ENCODE peak calls at places on chromosomes 13 and 19, in eight cellular contexts. V, C, J, H, T, P, E and X are unnamed samples.

GRCh38 chr19:29293736-29294342 is 80.9 kb upstream of the UQCRFS1 start:
- DNase-seq in V (no peak), C (no peak), J (no peak), H (no peak), T (no peak), P (no peak), E (no peak), X (no peak)

GRCh38 chr19:2495130-2495641 is 19.3 kb downstream of the GADD45B start:
- DNase-seq in V (no peak), C (no peak), J (peak), H (no peak), T (peak), P (no peak), E (no peak), X (no peak)

GRCh38 chr19:460877-461609 is at the start of gene SHC2:
- DNase-seq in V (peak), C (no peak), J (no peak), H (peak), T (no peak), P (no peak), E (no peak), X (no peak)

GRCh38 chr19:46955114-46955812 is 64.4 kb upstream of the NPAS1 start:
- DNase-seq in V (no peak), C (no peak), J (no peak), H (peak), T (no peak), P (peak), E (no peak), X (no peak)

GRCh38 chr19:11203194-11204075 is 6.1 kb upstream of the KANK2 start:
- DNase-seq in V (peak), C (peak), J (peak), H (peak), T (peak), P (no peak), E (no peak), X (peak)

GRCh38 chr13:98571955-98572662 is 4.8 kb downstream of the STK24 start:
- DNase-seq in V (no peak), C (peak), J (peak), H (no peak), T (no peak), P (no peak), E (peak), X (peak)

GRCh38 chr19:17078920-17079709 is 3.5 kb downstream of the MYO9B start:
- DNase-seq in V (no peak), C (no peak), J (no peak), H (no peak), T (no peak), P (no peak), E (no peak), X (no peak)

GRCh38 chr13:114118763-114119123 is 13.7 kb downstream of the RASA3 start:
- DNase-seq in V (no peak), C (no peak), J (peak), H (no peak), T (peak), P (no peak), E (no peak), X (no peak)

GRCh38 chr19:23093832-23094231 is 23.0 kb upstream of the ZNF730 start:
- DNase-seq in V (no peak), C (no peak), J (no peak), H (no peak), T (no peak), P (no peak), E (no peak), X (no peak)

GRCh38 chr13:41590643-41591042 is 133.3 kb downstream of the RGCC start:
- DNase-seq in V (no peak), C (no peak), J (no peak), H (no peak), T (no peak), P (no peak), E (no peak), X (no peak)

GRCh38 chr19:10655457-10656312 is 1.5 kb downstream of the ILF3 start:
- DNase-seq in V (no peak), C (no peak), J (peak), H (no peak), T (peak), P (no peak), E (no peak), X (no peak)

GRCh38 chr19:18487576-18488402 is 34.1 kb downstream of the ELL start:
- DNase-seq in V (no peak), C (no peak), J (no peak), H (no peak), T (no peak), P (no peak), E (no peak), X (no peak)